ENCODE peak calls at places on chromosomes 16 and 17, in ten cellular contexts. L is WTC11, C is HEK293T, J is right lobe of liver, X is psoas muscle, Q is NT2/D1, H is NCI-H1105, O is H9, W is hepatocyte, V is midbrain. B is an unnamed sample.

GRCh38 chr17:21688293-21688949 is 3.9 kb upstream of the KCNJ18 start:
- DNase-seq in L (no peak), C (no peak), J (no peak), X (no peak), Q (no peak), H (no peak), O (no peak), W (no peak), V (no peak), B (no peak)

GRCh38 chr16:69036399-69037091 is 68.9 kb upstream of the HAS3 start:
- DNase-seq in L (no peak), C (no peak), J (no peak), X (no peak), Q (no peak), H (no peak), O (no peak), W (no peak), V (no peak), B (no peak)

GRCh38 chr16:24539850-24540484 is 601 bp downstream of the RBBP6 start:
- DNase-seq in L (no peak), C (peak), J (peak), X (peak), Q (no peak), H (no peak), O (no peak), W (peak), V (peak), B (no peak)

GRCh38 chr17:61387011-61387410 is 12.6 kb upstream of the TBX2 start:
- DNase-seq in L (no peak), C (no peak), J (no peak), X (peak), Q (no peak), H (no peak), O (no peak), W (no peak), V (no peak), B (no peak)

GRCh38 chr17:17702370-17702769 is 21.1 kb downstream of the RAI1 start:
- DNase-seq in L (no peak), C (no peak), J (no peak), X (no peak), Q (no peak), H (peak), O (no peak), W (no peak), V (no peak), B (no peak)

GRCh38 chr17:32917081-32917480 is 10.9 kb upstream of the TMEM98 start:
- DNase-seq in L (no peak), C (no peak), J (no peak), X (no peak), Q (no peak), H (no peak), O (no peak), W (no peak), V (no peak), B (no peak)

GRCh38 chr17:67413399-67413798 is 36.3 kb downstream of the PITPNC1 start:
- DNase-seq in L (no peak), C (no peak), J (no peak), X (no peak), Q (no peak), H (no peak), O (no peak), W (no peak), V (no peak), B (no peak)

GRCh38 chr17:72030067-72030899 is 90.5 kb upstream of the SOX9 start:
- DNase-seq in L (peak), C (peak), J (no peak), X (peak), Q (peak), H (peak), O (peak), W (peak), V (peak), B (no peak)

GRCh38 chr16:9860876-9861275 is 321.4 kb downstream of the GRIN2A start:
- DNase-seq in L (no peak), C (no peak), J (no peak), X (no peak), Q (no peak), H (no peak), O (no peak), W (no peak), V (no peak), B (no peak)

GRCh38 chr17:859461-860195 is 77.5 kb downstream of the MRM3 start:
- DNase-seq in L (no peak), C (no peak), J (no peak), X (peak), Q (no peak), H (no peak), O (no peak), W (no peak), V (no peak), B (no peak)

GRCh38 chr16:83923581-83924365 is 24.9 kb downstream of the MLYCD start:
- DNase-seq in L (no peak), C (no peak), J (no peak), X (peak), Q (no peak), H (no peak), O (no peak), W (no peak), V (no peak), B (no peak)

GRCh38 chr17:47180337-47180736 is 8.8 kb downstream of the CDC27 start:
- DNase-seq in L (no peak), C (no peak), J (no peak), X (no peak), Q (no peak), H (no peak), O (no peak), W (no peak), V (no peak), B (no peak)

GRCh38 chr16:73057369-73058210 is 9.7 kb upstream of the ZFHX3 start:
- DNase-seq in L (peak), C (no peak), J (peak), X (peak), Q (no peak), H (no peak), O (no peak), W (peak), V (no peak), B (peak)

GRCh38 chr16:85375282-85375681 is 237.8 kb upstream of the GSE1 start:
- DNase-seq in L (no peak), C (no peak), J (peak), X (no peak), Q (no peak), H (no peak), O (no peak), W (no peak), V (no peak), B (no peak)

GRCh38 chr16:66324785-66325184 is 41.7 kb upstream of the CDH5 start:
- DNase-seq in L (peak), C (peak), J (no peak), X (no peak), Q (peak), H (no peak), O (peak), W (peak), V (peak), B (no peak)

GRCh38 chr17:72004011-72004427 is 116.8 kb upstream of the SOX9 start:
- DNase-seq in L (no peak), C (no peak), J (no peak), X (no peak), Q (no peak), H (no peak), O (no peak), W (no peak), V (no peak), B (no peak)

GRCh38 chr16:59905628-59906027 is 1171.5 kb upstream of the GOT2 start:
- DNase-seq in L (no peak), C (no peak), J (no peak), X (no peak), Q (no peak), H (no peak), O (no peak), W (no peak), V (no peak), B (no peak)

GRCh38 chr17:9968881-9969280 is 63.8 kb upstream of the RCVRN start:
- DNase-seq in L (no peak), C (no peak), J (no peak), X (no peak), Q (no peak), H (no peak), O (no peak), W (no peak), V (no peak), B (no peak)

GRCh38 chr16:20612551-20613470 is 36.6 kb upstream of the ACSM2B start:
- DNase-seq in L (no peak), C (no peak), J (no peak), X (peak), Q (no peak), H (no peak), O (no peak), W (no peak), V (peak), B (no peak)

GRCh38 chr17:82372063-82372590 is 562 bp downstream of the UTS2R start:
- DNase-seq in L (no peak), C (no peak), J (no peak), X (peak), Q (no peak), H (no peak), O (no peak), W (no peak), V (no peak), B (no peak)

GRCh38 chr17:34365340-34365739 is 2.3 kb upstream of the CCL1 start:
- DNase-seq in L (no peak), C (no peak), J (no peak), X (no peak), Q (no peak), H (no peak), O (no peak), W (no peak), V (no peak), B (no peak)

GRCh38 chr16:88688013-88688778 is 1.9 kb upstream of the SNAI3 start:
- DNase-seq in L (no peak), C (no peak), J (peak), X (no peak), Q (no peak), H (peak), O (no peak), W (peak), V (no peak), B (no peak)

GRCh38 chr16:84042879-84043485 is 387 bp upstream of the SLC38A8 start:
- DNase-seq in L (peak), C (no peak), J (no peak), X (no peak), Q (no peak), H (peak), O (peak), W (peak), V (no peak), B (no peak)

GRCh38 chr17:80716986-80717385 is 172.3 kb downstream of the RPTOR start:
- DNase-seq in L (no peak), C (no peak), J (no peak), X (no peak), Q (no peak), H (no peak), O (no peak), W (no peak), V (no peak), B (no peak)

GRCh38 chr16:74183601-74184365 is 112.8 kb upstream of the PSMD7 start:
- DNase-seq in L (no peak), C (no peak), J (no peak), X (no peak), Q (no peak), H (no peak), O (no peak), W (no peak), V (no peak), B (no peak)

GRCh38 chr17:80223142-80223815 is 3.1 kb downstream of the SLC26A11 start:
- DNase-seq in L (no peak), C (no peak), J (no peak), X (peak), Q (no peak), H (no peak), O (no peak), W (no peak), V (no peak), B (no peak)

GRCh38 chr16:2008631-2009301 is 855 bp downstream of the ZNF598 start:
- DNase-seq in L (no peak), C (no peak), J (peak), X (peak), Q (no peak), H (no peak), O (no peak), W (no peak), V (no peak), B (no peak)

B was measured in activated B cell treated with CpG ODN at 0.5 μM for 24 hours.